ENCODE peak calls at places on chromosomes 1 and 21, in four cellular contexts. F is HepG2, T is A549, I is GM12878. U is an unnamed sample.

GRCh38 chr1:156153362-156153761 is at the start of gene SEMA4A:
- DNase-seq in I (no peak), F (no peak), T (no peak), U (no peak)

GRCh38 chr21:36699026-36699545 is at the start of gene SIM2:
- DNase-seq in I (no peak), T (peak), F (no peak), U (no peak)

GRCh38 chr1:40036574-40036973 is 4.0 kb upstream of the CAP1 start:
- DNase-seq in T (no peak), F (no peak), I (no peak), U (peak)

GRCh38 chr1:40808444-40808843 is 24.9 kb downstream of the KCNQ4 start:
- DNase-seq in T (no peak), F (no peak), I (no peak), U (no peak)

GRCh38 chr1:182249201-182249676 is 142.4 kb downstream of the GLUL start:
- DNase-seq in T (no peak), I (peak), F (peak), U (no peak)

GRCh38 chr1:188872376-188872775 is 1605.3 kb downstream of the BRINP3 start:
- DNase-seq in T (no peak), F (no peak), I (no peak), U (no peak)

GRCh38 chr1:38125837-38126520 is 79.4 kb upstream of the POU3F1 start:
- DNase-seq in T (no peak), F (no peak), I (no peak), U (no peak)

GRCh38 chr1:81155131-81155530 is 645.6 kb upstream of the ADGRL2 start:
- DNase-seq in I (no peak), T (no peak), F (no peak), U (no peak)

GRCh38 chr1:43650306-43650941 is 475 bp downstream of the KDM4A start:
- DNase-seq in F (peak), T (peak), I (peak), U (peak)

GRCh38 chr1:40974945-40975344 is 4.6 kb upstream of the CTPS1 start:
- DNase-seq in I (no peak), F (no peak), T (no peak), U (no peak)

GRCh38 chr1:183953031-183953430 is 84.5 kb downstream of the COLGALT2 start:
- DNase-seq in I (no peak), T (no peak), F (no peak), U (no peak)

GRCh38 chr1:53190210-53190611 is 6.4 kb upstream of the CPT2 start:
- DNase-seq in F (no peak), T (no peak), I (no peak), U (no peak)

GRCh38 chr1:53608071-53608470 is 130.9 kb downstream of the GLIS1 start:
- DNase-seq in F (no peak), I (no peak), T (no peak), U (no peak)

GRCh38 chr1:200211157-200211556 is 183.6 kb downstream of the NR5A2 start:
- DNase-seq in I (no peak), T (no peak), F (no peak), U (no peak)

GRCh38 chr1:172928412-172928811 is 122.3 kb downstream of the TNFSF18 start:
- DNase-seq in F (no peak), T (no peak), I (no peak), U (no peak)

GRCh38 chr1:202850593-202851362 is 38.2 kb downstream of the RABIF start:
- DNase-seq in F (no peak), T (no peak), I (no peak), U (no peak)

GRCh38 chr1:44576456-44577150 is 97.7 kb downstream of the TMEM53 start:
- DNase-seq in I (no peak), T (no peak), F (no peak), U (no peak)

GRCh38 chr1:184291701-184292100 is 95.1 kb upstream of the C1orf21 start:
- DNase-seq in I (no peak), T (no peak), F (no peak), U (no peak)

GRCh38 chr1:154846921-154847442 is 23.1 kb downstream of the KCNN3 start:
- DNase-seq in F (no peak), T (no peak), I (no peak), U (no peak)

GRCh38 chr1:229270547-229271447 is at the start of gene RAB4A:
- DNase-seq in F (peak), T (peak), I (peak), U (peak)

GRCh38 chr1:229272164-229273158 is 1.6 kb downstream of the RAB4A start:
- DNase-seq in I (no peak), T (no peak), F (no peak), U (peak)

GRCh38 chr1:229273507-229274232 is 2.8 kb downstream of the RAB4A start:
- DNase-seq in T (peak), F (peak), I (no peak), U (no peak)

GRCh38 chr1:229268505-229268904 is 2.4 kb upstream of the RAB4A start:
- DNase-seq in I (no peak), F (no peak), T (no peak), U (no peak)

DNA sequence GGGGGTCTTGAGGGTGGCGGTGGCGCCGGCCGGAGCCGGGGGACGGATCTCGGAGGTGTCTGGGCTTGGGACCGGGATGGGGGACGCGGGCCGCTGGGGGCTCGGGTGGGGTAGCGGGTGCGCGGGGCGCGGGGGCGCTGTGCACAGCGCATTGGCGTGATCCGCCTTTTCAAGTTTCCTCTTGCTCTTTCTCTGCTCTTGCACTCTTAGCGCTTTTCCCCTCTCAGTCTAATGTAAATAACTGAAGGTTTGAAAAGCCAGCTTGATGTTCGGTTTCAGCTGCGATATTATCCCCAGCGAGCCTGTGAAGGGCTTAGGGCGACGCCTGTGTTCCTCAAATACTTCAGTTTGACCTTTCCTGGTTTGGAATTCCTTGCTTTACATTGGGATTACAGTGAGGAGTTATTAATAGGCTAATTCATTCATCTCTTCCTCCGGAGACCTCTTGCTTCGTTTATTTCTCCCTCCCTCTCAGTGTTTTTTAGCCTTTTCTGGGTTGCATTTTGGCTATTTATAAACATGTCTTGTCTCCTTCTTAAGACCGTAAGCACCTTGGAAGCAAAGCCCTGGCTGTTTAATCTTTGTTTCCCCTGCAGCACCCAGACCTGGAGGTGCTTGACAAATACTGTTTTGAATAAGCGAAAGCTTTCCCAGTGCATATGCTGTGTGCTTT is 673 bp downstream of the RAB4A start:
- DNase-seq in I (no peak), F (peak), T (peak), U (peak)
- TF ChIP-seq CTCF in I (no peak), F (no peak), T (peak), U (peak)

DNA sequence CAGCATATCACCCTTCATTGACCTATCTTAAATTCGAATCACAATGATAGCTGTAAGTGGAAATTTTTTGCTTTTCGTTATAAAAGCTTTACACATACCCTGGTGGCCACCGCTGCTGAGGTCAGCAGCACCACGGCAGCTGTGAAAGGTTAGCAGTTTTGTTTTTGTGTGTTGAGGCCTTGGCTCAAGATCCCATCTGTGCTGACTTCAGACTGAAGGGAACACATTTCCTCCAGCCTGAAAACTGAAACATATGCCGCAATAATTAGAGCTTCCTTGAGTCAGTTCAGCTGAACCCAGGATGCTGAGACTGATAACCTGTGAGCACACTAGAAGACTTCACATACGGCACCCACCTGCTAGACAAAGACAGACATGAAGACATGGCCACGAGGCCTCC is 103.0 kb downstream of the SMYD3 start:
- DNase-seq in F (no peak), I (no peak), T (no peak), U (no peak)
- TF ChIP-seq MYC in F (no peak), I (no peak), T (no peak), U (no peak)

DNA sequence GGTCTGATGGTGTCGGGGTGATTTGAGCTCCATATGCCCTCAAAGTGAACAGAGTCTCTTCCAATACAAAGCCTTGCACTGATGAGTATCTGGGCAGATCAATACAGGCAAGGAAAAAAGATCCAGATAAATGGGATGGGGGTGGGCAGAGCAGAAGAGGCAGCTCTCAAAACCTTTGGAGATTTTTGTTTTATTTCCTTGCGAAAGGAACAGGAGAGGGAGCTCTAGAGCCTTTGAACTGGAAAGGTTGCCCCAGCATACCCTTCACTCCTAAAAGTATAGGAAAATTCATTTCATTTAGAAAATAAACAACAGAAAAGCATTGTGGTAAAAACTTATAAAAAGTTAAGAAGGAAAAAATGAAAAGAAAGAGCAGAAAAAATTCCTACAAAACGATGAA is 31.4 kb upstream of the OLIG2 start:
- DNase-seq in T (no peak), I (no peak), F (no peak), U (peak)
- TF ChIP-seq CTCF in T (peak), I (peak), F (peak), U (peak)

GRCh38 chr1:229230136-229230892 is 40.6 kb upstream of the RAB4A start:
- DNase-seq in I (no peak), F (peak), T (no peak), U (peak)
- TF ChIP-seq MYC in I (no peak), F (no peak), T (no peak), U (no peak)